ENCODE peak calls at places on chromosomes 1 and 21, in eight cellular contexts. H is GM03348; O is stimulated activated CD4-positive, alpha-beta T cell treated with anti-CD3 and anti-CD28 coated beads, Interleukin-2, amount 100 ng/mL, for 24 hours; A is NCI-H1092; E is HEK293T; Q is sciatic nerve; F is nucleus accumbens; B is epithelial cell of esophagus. P is an unnamed sample.

GRCh38 chr1:163565171-163565570 is 243.4 kb downstream of the NUF2 start:
- DNase-seq in Q (no peak), B (no peak), E (no peak), A (no peak), F (no peak), O (no peak), H (no peak), P (no peak)

GRCh38 chr21:45543710-45544448 is 1.6 kb upstream of the SLC19A1 start:
- DNase-seq in Q (peak), B (no peak), O (peak), A (no peak), E (no peak), H (no peak), F (no peak), P (no peak)

GRCh38 chr1:201696217-201696761 is 132.7 kb upstream of the IPO9 start:
- DNase-seq in Q (peak), H (peak), A (no peak), F (no peak), E (no peak), B (peak), O (no peak), P (no peak)

GRCh38 chr1:3290915-3291314 is 163.6 kb upstream of the ARHGEF16 start:
- DNase-seq in Q (no peak), E (no peak), O (no peak), F (no peak), H (no peak), A (no peak), B (no peak), P (no peak)

GRCh38 chr1:38005195-38006007 is at the start of gene FHL3:
- DNase-seq in A (no peak), H (peak), Q (peak), F (no peak), B (peak), E (peak), O (peak), P (no peak)

GRCh38 chr1:154419620-154420020 is 14.5 kb downstream of the IL6R start:
- DNase-seq in E (no peak), F (no peak), Q (peak), B (peak), H (peak), O (no peak), A (no peak), P (no peak)

GRCh38 chr1:222062640-222063039 is 320.8 kb upstream of the DUSP10 start:
- DNase-seq in A (no peak), E (no peak), H (no peak), B (peak), O (no peak), F (no peak), Q (no peak), P (no peak)

GRCh38 chr1:234083460-234083859 is 179.0 kb downstream of the SLC35F3 start:
- DNase-seq in Q (no peak), B (no peak), F (no peak), H (no peak), E (no peak), A (no peak), O (no peak), P (no peak)

GRCh38 chr1:231958448-231958847 is 331.9 kb downstream of the DISC1 start:
- DNase-seq in B (no peak), F (no peak), H (peak), Q (no peak), A (no peak), O (no peak), E (no peak), P (no peak)

GRCh38 chr1:240399381-240399780 is 212.6 kb downstream of the GREM2 start:
- DNase-seq in H (peak), A (no peak), E (peak), Q (no peak), B (peak), F (no peak), O (no peak), P (no peak)

GRCh38 chr21:14603202-14603601 is 57.1 kb upstream of the SAMSN1 start:
- DNase-seq in O (no peak), B (peak), Q (no peak), H (peak), E (no peak), F (no peak), A (no peak), P (no peak)

GRCh38 chr1:201085902-201086735 is 26.1 kb downstream of the CACNA1S start:
- DNase-seq in E (peak), O (peak), A (peak), H (peak), B (peak), F (no peak), Q (peak), P (peak)

GRCh38 chr1:111474106-111474505 is 322 bp downstream of the C1orf162 start:
- DNase-seq in H (no peak), F (no peak), Q (no peak), B (no peak), O (no peak), A (no peak), E (no peak), P (no peak)

GRCh38 chr1:208025036-208025435 is 114.1 kb upstream of the CD34 start:
- DNase-seq in F (no peak), Q (peak), O (no peak), H (peak), A (no peak), B (no peak), E (no peak), P (no peak)

GRCh38 chr1:228471762-228472398 is 15.3 kb upstream of the RNF187 start:
- DNase-seq in O (no peak), B (peak), A (peak), Q (no peak), E (peak), H (peak), F (no peak), P (no peak)

GRCh38 chr1:51644533-51645197 is 27.8 kb downstream of the OSBPL9 start:
- DNase-seq in F (no peak), O (no peak), B (peak), E (no peak), Q (no peak), H (peak), A (no peak), P (no peak)

GRCh38 chr1:24261977-24262376 is 57.2 kb upstream of the GRHL3 start:
- DNase-seq in O (no peak), E (no peak), F (no peak), B (no peak), Q (no peak), H (no peak), A (no peak), P (no peak)

GRCh38 chr21:45412909-45413581 is 8.1 kb downstream of the COL18A1 start:
- DNase-seq in F (no peak), Q (no peak), E (no peak), H (no peak), A (no peak), O (no peak), B (no peak), P (no peak)

GRCh38 chr1:116076831-116077230 is 34.4 kb upstream of the MAB21L3 start:
- DNase-seq in B (peak), F (no peak), A (no peak), Q (no peak), E (no peak), H (no peak), O (no peak), P (no peak)

GRCh38 chr1:175150596-175151319 is 41.8 kb downstream of the KIAA0040 start:
- DNase-seq in H (peak), E (no peak), B (peak), O (no peak), A (no peak), Q (no peak), F (no peak), P (no peak)

GRCh38 chr1:2554621-2555387 is 1.4 kb upstream of the TNFRSF14 start:
- DNase-seq in F (no peak), H (no peak), Q (peak), E (no peak), A (no peak), O (peak), B (no peak), P (no peak)

GRCh38 chr1:231872461-231872910 is 245.9 kb downstream of the DISC1 start:
- DNase-seq in H (peak), E (no peak), O (no peak), A (no peak), Q (no peak), B (no peak), F (no peak), P (no peak)

GRCh38 chr1:205438213-205439158 is 16.6 kb upstream of the LEMD1 start:
- DNase-seq in H (peak), Q (peak), E (peak), F (no peak), B (peak), O (no peak), A (peak), P (no peak)

GRCh38 chr1:74463301-74463988 is 49.0 kb downstream of the LRRC53 start:
- DNase-seq in E (no peak), H (peak), A (no peak), O (no peak), B (peak), F (no peak), Q (no peak), P (no peak)

GRCh38 chr1:70222716-70223235 is 1.6 kb downstream of the SRSF11 start:
- DNase-seq in B (no peak), H (no peak), Q (no peak), O (no peak), F (no peak), A (no peak), E (no peak), P (no peak)

GRCh38 chr1:200749090-200749489 is 10.4 kb downstream of the CAMSAP2 start:
- DNase-seq in A (no peak), O (no peak), B (no peak), H (no peak), Q (no peak), F (no peak), E (no peak), P (no peak)

GRCh38 chr1:159090566-159091546 is 14.3 kb upstream of the AIM2 start:
- DNase-seq in E (no peak), A (no peak), F (no peak), H (peak), O (no peak), B (peak), Q (no peak), P (no peak)